ENCODE peak calls at places on chromosomes 16 and 17, in seven cellular contexts. F is AML-193, M is H7, D is NCI-H510A treated with DMSO at 0.1 percent for 48 hours, E is T-helper 1 cell, X is NCI-H460, P is head of caudate nucleus. Y is an unnamed sample.

GRCh38 chr16:76780556-76780955 is 410.4 kb upstream of the MON1B start:
- DNase-seq in F (no peak), M (no peak), D (no peak), E (no peak), X (no peak), P (no peak), Y (no peak)

GRCh38 chr16:80554037-80554436 is 13.2 kb downstream of the DYNLRB2 start:
- DNase-seq in F (peak), M (no peak), D (no peak), E (no peak), X (no peak), P (no peak), Y (no peak)

GRCh38 chr17:7883781-7884386 is 4.7 kb upstream of the CHD3 start:
- DNase-seq in F (peak), M (no peak), D (peak), E (peak), X (no peak), P (no peak), Y (no peak)

GRCh38 chr16:76428858-76429257 is 151.7 kb downstream of the CNTNAP4 start:
- DNase-seq in F (no peak), M (no peak), D (no peak), E (no peak), X (peak), P (no peak), Y (no peak)

GRCh38 chr16:30637952-30638351 is 12.8 kb upstream of the PRR14 start:
- DNase-seq in F (peak), M (peak), D (peak), E (no peak), X (peak), P (no peak), Y (no peak)

GRCh38 chr17:76843703-76844484 is 24.3 kb upstream of the MGAT5B start:
- DNase-seq in F (no peak), M (no peak), D (no peak), E (no peak), X (no peak), P (peak), Y (no peak)

GRCh38 chr17:47715669-47716325 is 17.2 kb upstream of the TBX21 start:
- DNase-seq in F (no peak), M (no peak), D (no peak), E (no peak), X (no peak), P (no peak), Y (no peak)

GRCh38 chr17:6261496-6261895 is 173.4 kb downstream of the AIPL1 start:
- DNase-seq in F (no peak), M (no peak), D (no peak), E (no peak), X (no peak), P (no peak), Y (no peak)

GRCh38 chr16:10067406-10067805 is 114.8 kb downstream of the GRIN2A start:
- DNase-seq in F (no peak), M (no peak), D (no peak), E (no peak), X (no peak), P (no peak), Y (no peak)

GRCh38 chr17:42647778-42648177 is 11.3 kb upstream of the TUBG2 start:
- DNase-seq in F (no peak), M (no peak), D (no peak), E (no peak), X (no peak), P (no peak), Y (no peak)

GRCh38 chr16:9184354-9184690 is 92.9 kb downstream of the HAPSTR1 start:
- DNase-seq in F (no peak), M (no peak), D (no peak), E (no peak), X (no peak), P (no peak), Y (no peak)

Y was measured in SIG-M5.